ENCODE peak calls at places on chromosomes 4 and X, in nine cellular contexts. P is CD8-positive, alpha-beta memory T cell; V is osteocyte; N is T-helper 17 cell; D is ureter; U is HS-27A; I is fibroblast of pulmonary artery; B is OCI-LY7; T is HuH-7. Y is an unnamed sample.

GRCh38 chr4:151098191-151098590 is 1.2 kb upstream of the RPS3A start:
- DNase-seq in I (no peak), D (no peak), U (no peak), V (no peak), T (no peak), P (no peak), B (no peak), N (no peak), Y (peak)

GRCh38 chr4:25440478-25441030 is 63.5 kb downstream of the ANAPC4 start:
- DNase-seq in P (no peak), T (no peak), V (no peak), U (no peak), N (no peak), I (peak), D (no peak), B (no peak), Y (no peak)

GRCh38 chr4:94758141-94758699 is 465 bp downstream of the BMPR1B start:
- DNase-seq in N (no peak), D (peak), U (no peak), T (peak), B (no peak), P (no peak), I (no peak), V (peak), Y (peak)

GRCh38 chrX:29215251-29215650 is 628.0 kb downstream of the IL1RAPL1 start:
- DNase-seq in V (no peak), D (no peak), B (no peak), I (peak), T (no peak), P (no peak), N (no peak), U (no peak), Y (no peak)

GRCh38 chrX:154123241-154124219 is 20.5 kb upstream of the OPN1LW start:
- DNase-seq in T (peak), P (peak), V (no peak), B (peak), D (no peak), I (peak), N (no peak), U (no peak), Y (peak)

GRCh38 chrX:106919932-106920452 is at the start of gene CLDN2:
- DNase-seq in I (no peak), T (no peak), B (no peak), N (no peak), U (no peak), D (no peak), V (no peak), P (no peak), Y (no peak)

GRCh38 chr4:107689912-107690587 is 30.0 kb downstream of the PAPSS1 start:
- DNase-seq in I (peak), P (no peak), N (no peak), U (peak), V (no peak), D (no peak), T (no peak), B (no peak), Y (no peak)

GRCh38 chrX:16113978-16114554 is 9.3 kb upstream of the GRPR start:
- DNase-seq in U (no peak), N (no peak), B (peak), V (no peak), D (no peak), P (no peak), I (no peak), T (no peak), Y (no peak)

GRCh38 chr4:23614284-23614892 is 275.5 kb downstream of the PPARGC1A start:
- DNase-seq in T (peak), P (no peak), I (peak), N (no peak), U (no peak), V (no peak), D (no peak), B (peak), Y (no peak)

GRCh38 chrX:67693928-67694327 is 150.1 kb downstream of the AR start:
- DNase-seq in V (no peak), N (no peak), I (peak), P (no peak), U (no peak), B (no peak), T (no peak), D (no peak), Y (no peak)

GRCh38 chr4:142129931-142130330 is 493.5 kb downstream of the IL15 start:
- DNase-seq in D (no peak), U (no peak), V (no peak), I (no peak), P (no peak), B (no peak), T (no peak), N (no peak), Y (no peak)

GRCh38 chr4:55979562-55979961 is 30.8 kb downstream of the CEP135 start:
- DNase-seq in T (no peak), B (no peak), N (no peak), V (no peak), D (no peak), U (no peak), I (no peak), P (no peak), Y (no peak)

GRCh38 chr4:3340038-3340702 is 47.3 kb downstream of the RGS12 start:
- DNase-seq in B (no peak), V (peak), P (no peak), T (no peak), D (peak), U (no peak), N (no peak), I (no peak), Y (no peak)

GRCh38 chr4:66572949-66573348 is 902.7 kb upstream of the EPHA5 start:
- DNase-seq in D (no peak), P (no peak), T (no peak), I (peak), N (no peak), B (no peak), U (no peak), V (no peak), Y (no peak)

GRCh38 chr4:2939383-2940243 is 23.6 kb downstream of the NOP14 start:
- DNase-seq in N (no peak), I (no peak), V (no peak), D (peak), U (no peak), T (no peak), P (no peak), B (no peak), Y (no peak)

GRCh38 chr4:77219266-77219665 is 62.3 kb downstream of the CCNG2 start:
- DNase-seq in D (no peak), I (no peak), V (no peak), T (no peak), P (no peak), B (no peak), U (no peak), N (no peak), Y (no peak)

GRCh38 chr4:2741626-2742025 is 14.5 kb downstream of the TNIP2 start:
- DNase-seq in T (no peak), V (no peak), P (no peak), N (no peak), D (no peak), B (no peak), I (peak), U (no peak), Y (no peak)

GRCh38 chr4:141703497-141703896 is 67.1 kb downstream of the IL15 start:
- DNase-seq in T (no peak), I (no peak), D (no peak), B (no peak), N (no peak), U (no peak), V (no peak), P (no peak), Y (no peak)

GRCh38 chr4:128793859-128794667 is 15.4 kb upstream of the JADE1 start:
- DNase-seq in U (no peak), D (no peak), B (no peak), P (no peak), N (no peak), V (no peak), I (peak), T (no peak), Y (no peak)

GRCh38 chr4:126750723-126751122 is 882.0 kb upstream of the INTU start:
- DNase-seq in T (no peak), I (no peak), B (no peak), D (no peak), N (no peak), U (no peak), P (no peak), V (no peak), Y (no peak)

GRCh38 chrX:68307767-68308166 is 125.5 kb downstream of the OPHN1 start:
- DNase-seq in D (no peak), I (peak), U (peak), T (no peak), B (no peak), N (no peak), V (no peak), P (no peak), Y (no peak)

GRCh38 chr4:186029731-186030421 is 39.1 kb upstream of the TLR3 start:
- DNase-seq in I (peak), N (no peak), P (no peak), U (no peak), T (no peak), V (peak), B (no peak), D (peak), Y (peak)

GRCh38 chr4:95142877-95143412 is 385.2 kb downstream of the BMPR1B start:
- DNase-seq in U (no peak), I (no peak), V (no peak), D (no peak), B (no peak), N (no peak), T (no peak), P (no peak), Y (no peak)

Y was measured in colonic mucosa.